ENCODE peak calls at places on chromosomes 4 and X, in nine cellular contexts. One of them, this sample, is unnamed.

GRCh38 chr4:138409670-138410069 is 167.5 kb upstream of the SLC7A11 start:
- DNase-seq in NCI-H69: no peak
- DNase-seq in HT1080: no peak
- DNase-seq in spleen: no peak
- DNase-seq in HEK293T: no peak
- DNase-seq in activated T-helper 1 cell treated with anti-CD3 and anti-CD28 coated beads, Interleukin-2, amount 50 U/mL, for 16 hours: no peak
- DNase-seq in NCI-H1092: no peak
- DNase-seq in stomach: no peak
- DNase-seq in IMR-90: no peak
- DNase-seq in this sample: no peak

GRCh38 chr4:125317526-125317880 is 2.7 kb downstream of the FAT4 start:
- DNase-seq in NCI-H69: peak; percentile 71
- DNase-seq in HT1080: no peak
- DNase-seq in spleen: peak; percentile 76
- DNase-seq in HEK293T: no peak
- DNase-seq in activated T-helper 1 cell treated with anti-CD3 and anti-CD28 coated beads, Interleukin-2, amount 50 U/mL, for 16 hours: no peak
- DNase-seq in NCI-H1092: no peak
- DNase-seq in stomach: no peak
- DNase-seq in IMR-90: peak; percentile 54
- DNase-seq in this sample: peak; percentile 47

GRCh38 chr4:3318561-3319021 is 25.8 kb downstream of the RGS12 start:
- DNase-seq in NCI-H69: peak; percentile 15
- DNase-seq in HT1080: no peak
- DNase-seq in spleen: peak; percentile 42
- DNase-seq in HEK293T: peak; percentile 58
- DNase-seq in activated T-helper 1 cell treated with anti-CD3 and anti-CD28 coated beads, Interleukin-2, amount 50 U/mL, for 16 hours: no peak
- DNase-seq in NCI-H1092: no peak
- DNase-seq in stomach: peak; percentile 16
- DNase-seq in IMR-90: no peak
- DNase-seq in this sample: peak; percentile 60

GRCh38 chrX:37350034-37350365 is 836 bp downstream of the PRRG1 start:
- DNase-seq in NCI-H69: no peak
- DNase-seq in HT1080: peak; percentile 1
- DNase-seq in spleen: no peak
- DNase-seq in HEK293T: peak; percentile 17
- DNase-seq in activated T-helper 1 cell treated with anti-CD3 and anti-CD28 coated beads, Interleukin-2, amount 50 U/mL, for 16 hours: no peak
- DNase-seq in NCI-H1092: no peak
- DNase-seq in stomach: no peak
- DNase-seq in IMR-90: peak; percentile 31
- DNase-seq in this sample: no peak

GRCh38 chr4:144709793-144710525 is 64.0 kb downstream of the HHIP start:
- DNase-seq in NCI-H69: peak; percentile 62
- DNase-seq in HT1080: peak; percentile 93
- DNase-seq in spleen: no peak
- DNase-seq in HEK293T: no peak
- DNase-seq in activated T-helper 1 cell treated with anti-CD3 and anti-CD28 coated beads, Interleukin-2, amount 50 U/mL, for 16 hours: no peak
- DNase-seq in NCI-H1092: no peak
- DNase-seq in stomach: no peak
- DNase-seq in IMR-90: peak; percentile 66
- DNase-seq in this sample: no peak

GRCh38 chrX:100297732-100298131 is 112.3 kb downstream of the PCDH19 start:
- DNase-seq in NCI-H69: no peak
- DNase-seq in HT1080: no peak
- DNase-seq in spleen: no peak
- DNase-seq in HEK293T: no peak
- DNase-seq in activated T-helper 1 cell treated with anti-CD3 and anti-CD28 coated beads, Interleukin-2, amount 50 U/mL, for 16 hours: no peak
- DNase-seq in NCI-H1092: no peak
- DNase-seq in stomach: no peak
- DNase-seq in IMR-90: no peak
- DNase-seq in this sample: no peak

GRCh38 chr4:54055494-54055893 is 8.9 kb downstream of the CHIC2 start:
- DNase-seq in NCI-H69: no peak
- DNase-seq in HT1080: no peak
- DNase-seq in spleen: no peak
- DNase-seq in HEK293T: no peak
- DNase-seq in activated T-helper 1 cell treated with anti-CD3 and anti-CD28 coated beads, Interleukin-2, amount 50 U/mL, for 16 hours: no peak
- DNase-seq in NCI-H1092: no peak
- DNase-seq in stomach: no peak
- DNase-seq in IMR-90: no peak
- DNase-seq in this sample: no peak

GRCh38 chr4:151864068-151864467 is 103.3 kb upstream of the GATB start:
- DNase-seq in NCI-H69: no peak
- DNase-seq in HT1080: no peak
- DNase-seq in spleen: no peak
- DNase-seq in HEK293T: no peak
- DNase-seq in activated T-helper 1 cell treated with anti-CD3 and anti-CD28 coated beads, Interleukin-2, amount 50 U/mL, for 16 hours: no peak
- DNase-seq in NCI-H1092: no peak
- DNase-seq in stomach: no peak
- DNase-seq in IMR-90: no peak
- DNase-seq in this sample: no peak

GRCh38 chr4:107800058-107800457 is 24.7 kb upstream of the SGMS2 start:
- DNase-seq in NCI-H69: no peak
- DNase-seq in HT1080: no peak
- DNase-seq in spleen: no peak
- DNase-seq in HEK293T: no peak
- DNase-seq in activated T-helper 1 cell treated with anti-CD3 and anti-CD28 coated beads, Interleukin-2, amount 50 U/mL, for 16 hours: no peak
- DNase-seq in NCI-H1092: no peak
- DNase-seq in stomach: no peak
- DNase-seq in IMR-90: no peak
- DNase-seq in this sample: no peak

GRCh38 chr4:126753592-126753991 is 879.2 kb upstream of the INTU start:
- DNase-seq in NCI-H69: no peak
- DNase-seq in HT1080: no peak
- DNase-seq in spleen: no peak
- DNase-seq in HEK293T: no peak
- DNase-seq in activated T-helper 1 cell treated with anti-CD3 and anti-CD28 coated beads, Interleukin-2, amount 50 U/mL, for 16 hours: no peak
- DNase-seq in NCI-H1092: no peak
- DNase-seq in stomach: no peak
- DNase-seq in IMR-90: no peak
- DNase-seq in this sample: no peak

GRCh38 chr4:140326395-140326993 is 47.0 kb upstream of the SCOC start:
- DNase-seq in NCI-H69: peak; percentile 66
- DNase-seq in HT1080: peak; percentile 39
- DNase-seq in spleen: no peak
- DNase-seq in HEK293T: peak; percentile 53
- DNase-seq in activated T-helper 1 cell treated with anti-CD3 and anti-CD28 coated beads, Interleukin-2, amount 50 U/mL, for 16 hours: no peak
- DNase-seq in NCI-H1092: no peak
- DNase-seq in stomach: no peak
- DNase-seq in IMR-90: peak; percentile 65
- DNase-seq in this sample: peak; percentile 34

GRCh38 chrX:68695206-68695845 is 47.9 kb downstream of the STARD8 start:
- DNase-seq in NCI-H69: no peak
- DNase-seq in HT1080: peak; percentile 44
- DNase-seq in spleen: peak; percentile 57
- DNase-seq in HEK293T: no peak
- DNase-seq in activated T-helper 1 cell treated with anti-CD3 and anti-CD28 coated beads, Interleukin-2, amount 50 U/mL, for 16 hours: no peak
- DNase-seq in NCI-H1092: no peak
- DNase-seq in stomach: no peak
- DNase-seq in IMR-90: no peak
- DNase-seq in this sample: no peak

GRCh38 chr4:155603360-155603891 is 63.2 kb upstream of the GUCY1A1 start:
- DNase-seq in NCI-H69: no peak
- DNase-seq in HT1080: peak; percentile 32
- DNase-seq in spleen: no peak
- DNase-seq in HEK293T: no peak
- DNase-seq in activated T-helper 1 cell treated with anti-CD3 and anti-CD28 coated beads, Interleukin-2, amount 50 U/mL, for 16 hours: no peak
- DNase-seq in NCI-H1092: no peak
- DNase-seq in stomach: no peak
- DNase-seq in IMR-90: no peak
- DNase-seq in this sample: no peak

GRCh38 chr4:31545330-31545729 is 825.2 kb downstream of the PCDH7 start:
- DNase-seq in NCI-H69: no peak
- DNase-seq in HT1080: no peak
- DNase-seq in spleen: no peak
- DNase-seq in HEK293T: no peak
- DNase-seq in activated T-helper 1 cell treated with anti-CD3 and anti-CD28 coated beads, Interleukin-2, amount 50 U/mL, for 16 hours: no peak
- DNase-seq in NCI-H1092: no peak
- DNase-seq in stomach: no peak
- DNase-seq in IMR-90: no peak
- DNase-seq in this sample: no peak

GRCh38 chr4:22454955-22455354 is 60.9 kb downstream of the ADGRA3 start:
- DNase-seq in NCI-H69: no peak
- DNase-seq in HT1080: no peak
- DNase-seq in spleen: no peak
- DNase-seq in HEK293T: peak; percentile 8
- DNase-seq in activated T-helper 1 cell treated with anti-CD3 and anti-CD28 coated beads, Interleukin-2, amount 50 U/mL, for 16 hours: no peak
- DNase-seq in NCI-H1092: no peak
- DNase-seq in stomach: no peak
- DNase-seq in IMR-90: peak; percentile 25
- DNase-seq in this sample: no peak

GRCh38 chr4:111215755-111216154 is 592.9 kb upstream of the PITX2 start:
- DNase-seq in NCI-H69: no peak
- DNase-seq in HT1080: no peak
- DNase-seq in spleen: no peak
- DNase-seq in HEK293T: no peak
- DNase-seq in activated T-helper 1 cell treated with anti-CD3 and anti-CD28 coated beads, Interleukin-2, amount 50 U/mL, for 16 hours: no peak
- DNase-seq in NCI-H1092: no peak
- DNase-seq in stomach: no peak
- DNase-seq in IMR-90: no peak
- DNase-seq in this sample: no peak

GRCh38 chr4:8267077-8267476 is 2.5 kb upstream of the HTRA3 start:
- DNase-seq in NCI-H69: no peak
- DNase-seq in HT1080: peak; percentile 55
- DNase-seq in spleen: no peak
- DNase-seq in HEK293T: peak; percentile 73
- DNase-seq in activated T-helper 1 cell treated with anti-CD3 and anti-CD28 coated beads, Interleukin-2, amount 50 U/mL, for 16 hours: no peak
- DNase-seq in NCI-H1092: peak; percentile 21
- DNase-seq in stomach: peak; percentile 85
- DNase-seq in IMR-90: peak; percentile 33
- DNase-seq in this sample: peak; percentile 67

GRCh38 chrX:150236304-150236703 is 126.8 kb upstream of the MAMLD1 start:
- DNase-seq in NCI-H69: no peak
- DNase-seq in HT1080: peak; percentile 7
- DNase-seq in spleen: no peak
- DNase-seq in HEK293T: no peak
- DNase-seq in activated T-helper 1 cell treated with anti-CD3 and anti-CD28 coated beads, Interleukin-2, amount 50 U/mL, for 16 hours: no peak
- DNase-seq in NCI-H1092: no peak
- DNase-seq in stomach: no peak
- DNase-seq in IMR-90: peak; percentile 44
- DNase-seq in this sample: no peak

GRCh38 chr4:106238819-106239420 is 77.1 kb downstream of the TBCK start:
- DNase-seq in NCI-H69: peak; percentile 43
- DNase-seq in HT1080: peak; percentile 39
- DNase-seq in spleen: no peak
- DNase-seq in HEK293T: peak; percentile 57
- DNase-seq in activated T-helper 1 cell treated with anti-CD3 and anti-CD28 coated beads, Interleukin-2, amount 50 U/mL, for 16 hours: no peak
- DNase-seq in NCI-H1092: no peak
- DNase-seq in stomach: no peak
- DNase-seq in IMR-90: peak; percentile 34
- DNase-seq in this sample: peak; percentile 46

GRCh38 chrX:126985960-126986359 is 166.4 kb downstream of the PRR32 start:
- DNase-seq in NCI-H69: peak; percentile 26
- DNase-seq in HT1080: no peak
- DNase-seq in spleen: no peak
- DNase-seq in HEK293T: no peak
- DNase-seq in activated T-helper 1 cell treated with anti-CD3 and anti-CD28 coated beads, Interleukin-2, amount 50 U/mL, for 16 hours: no peak
- DNase-seq in NCI-H1092: no peak
- DNase-seq in stomach: no peak
- DNase-seq in IMR-90: no peak
- DNase-seq in this sample: no peak

GRCh38 chrX:23729214-23729613 is 13.9 kb downstream of the ACOT9 start:
- DNase-seq in NCI-H69: no peak
- DNase-seq in HT1080: no peak
- DNase-seq in spleen: no peak
- DNase-seq in HEK293T: no peak
- DNase-seq in activated T-helper 1 cell treated with anti-CD3 and anti-CD28 coated beads, Interleukin-2, amount 50 U/mL, for 16 hours: no peak
- DNase-seq in NCI-H1092: no peak
- DNase-seq in stomach: no peak
- DNase-seq in IMR-90: no peak
- DNase-seq in this sample: no peak